ENCODE peak calls at places on chromosomes 3 and 15, in eight cellular contexts. One of them, this sample, is unnamed.

GRCh38 chr3:14424711-14425573 is 22.5 kb downstream of the SLC6A6 start:
- DNase-seq in GM23338: peak
- DNase-seq in HCT116: no peak
- DNase-seq in K562: peak
- DNase-seq in H1: no peak
- DNase-seq in GM12878: no peak
- DNase-seq in SK-N-SH: no peak
- DNase-seq in HepG2: no peak
- DNase-seq in this sample: no peak

GRCh38 chr3:142019794-142020320 is 129.5 kb downstream of the TFDP2 start:
- DNase-seq in GM23338: no peak
- DNase-seq in HCT116: no peak
- DNase-seq in K562: no peak
- DNase-seq in H1: no peak
- DNase-seq in GM12878: peak
- DNase-seq in SK-N-SH: no peak
- DNase-seq in HepG2: no peak
- DNase-seq in this sample: peak

GRCh38 chr15:74795961-74796625 is 14.2 kb downstream of the CSK start:
- DNase-seq in GM23338: no peak
- DNase-seq in HCT116: no peak
- DNase-seq in K562: no peak
- DNase-seq in H1: no peak
- DNase-seq in GM12878: no peak
- DNase-seq in SK-N-SH: no peak
- DNase-seq in HepG2: no peak
- DNase-seq in this sample: no peak

GRCh38 chr3:52055537-52056351 is 627 bp downstream of the DUSP7 start:
- DNase-seq in GM23338: peak
- DNase-seq in HCT116: no peak
- DNase-seq in K562: peak
- DNase-seq in H1: peak
- DNase-seq in GM12878: no peak
- DNase-seq in SK-N-SH: peak
- DNase-seq in HepG2: peak
- DNase-seq in this sample: peak

GRCh38 chr3:45055411-45056143 is 29.5 kb downstream of the CLEC3B start:
- DNase-seq in GM23338: peak
- DNase-seq in HCT116: no peak
- DNase-seq in K562: peak
- DNase-seq in H1: no peak
- DNase-seq in GM12878: no peak
- DNase-seq in SK-N-SH: peak
- DNase-seq in HepG2: peak
- DNase-seq in this sample: no peak

GRCh38 chr3:105615814-105616213 is 249.1 kb downstream of the ALCAM start:
- DNase-seq in GM23338: no peak
- DNase-seq in HCT116: no peak
- DNase-seq in K562: no peak
- DNase-seq in H1: no peak
- DNase-seq in GM12878: no peak
- DNase-seq in SK-N-SH: no peak
- DNase-seq in HepG2: no peak
- DNase-seq in this sample: no peak

GRCh38 chr15:98931001-98931400 is 76.6 kb downstream of the PGPEP1L start:
- DNase-seq in GM23338: no peak
- DNase-seq in HCT116: no peak
- DNase-seq in K562: no peak
- DNase-seq in H1: no peak
- DNase-seq in GM12878: no peak
- DNase-seq in SK-N-SH: no peak
- DNase-seq in HepG2: no peak
- DNase-seq in this sample: no peak

GRCh38 chr3:158522737-158523136 is 48.3 kb upstream of the MLF1 start:
- DNase-seq in GM23338: no peak
- DNase-seq in HCT116: no peak
- DNase-seq in K562: no peak
- DNase-seq in H1: no peak
- DNase-seq in GM12878: no peak
- DNase-seq in SK-N-SH: no peak
- DNase-seq in HepG2: no peak
- DNase-seq in this sample: no peak

GRCh38 chr3:138786788-138787276 is 47.9 kb downstream of the PIK3CB start:
- DNase-seq in GM23338: no peak
- DNase-seq in HCT116: no peak
- DNase-seq in K562: no peak
- DNase-seq in H1: no peak
- DNase-seq in GM12878: no peak
- DNase-seq in SK-N-SH: no peak
- DNase-seq in HepG2: peak
- DNase-seq in this sample: no peak

GRCh38 chr15:98778960-98779359 is 130.6 kb downstream of the IGF1R start:
- DNase-seq in GM23338: no peak
- DNase-seq in HCT116: no peak
- DNase-seq in K562: no peak
- DNase-seq in H1: no peak
- DNase-seq in GM12878: no peak
- DNase-seq in SK-N-SH: no peak
- DNase-seq in HepG2: no peak
- DNase-seq in this sample: no peak

GRCh38 chr3:124513610-124513997 is 216.6 kb upstream of the UMPS start:
- DNase-seq in GM23338: peak
- DNase-seq in HCT116: no peak
- DNase-seq in K562: no peak
- DNase-seq in H1: peak
- DNase-seq in GM12878: no peak
- DNase-seq in SK-N-SH: no peak
- DNase-seq in HepG2: no peak
- DNase-seq in this sample: no peak

GRCh38 chr15:31327674-31328424 is 1.2 kb downstream of the KLF13 start:
- DNase-seq in GM23338: peak
- DNase-seq in HCT116: no peak
- DNase-seq in K562: peak
- DNase-seq in H1: peak
- DNase-seq in GM12878: no peak
- DNase-seq in SK-N-SH: peak
- DNase-seq in HepG2: peak
- DNase-seq in this sample: peak

GRCh38 chr3:197847866-197848401 is 56.9 kb downstream of the LRCH3 start:
- DNase-seq in GM23338: no peak
- DNase-seq in HCT116: no peak
- DNase-seq in K562: no peak
- DNase-seq in H1: no peak
- DNase-seq in GM12878: peak
- DNase-seq in SK-N-SH: no peak
- DNase-seq in HepG2: no peak
- DNase-seq in this sample: peak

DNA sequence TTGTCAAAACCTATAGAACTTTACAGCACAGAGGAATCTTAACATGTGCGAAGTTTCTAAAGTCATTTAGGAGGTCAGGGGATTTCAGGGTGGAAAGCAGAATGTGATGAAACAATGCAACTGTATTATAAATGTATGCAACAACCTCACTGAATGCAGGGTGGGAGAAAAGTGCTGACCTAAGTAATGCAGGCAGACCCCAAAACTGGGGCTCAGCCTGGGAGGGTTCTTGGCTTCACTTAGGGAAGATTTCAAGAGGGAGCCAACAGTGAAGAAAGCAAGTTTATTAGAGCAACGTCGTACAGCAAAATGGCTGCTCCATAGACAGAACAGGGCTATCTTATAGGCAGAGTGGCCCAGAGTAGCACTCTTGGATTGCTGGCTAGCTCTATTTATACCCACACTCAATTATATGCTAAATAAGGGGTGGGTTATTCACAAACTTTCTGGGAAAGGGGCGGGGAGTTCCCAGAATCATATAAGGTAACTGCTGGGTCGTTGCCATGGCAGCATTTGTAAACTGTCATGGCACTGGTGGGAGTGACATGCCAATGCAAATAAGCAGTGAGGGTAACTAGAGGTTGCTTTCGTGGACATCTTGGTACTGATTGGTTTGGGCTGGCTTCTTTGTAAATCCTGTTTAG is 14.2 kb upstream of the CAND2 start:
- DNase-seq in GM23338: peak
- DNase-seq in HCT116: no peak
- DNase-seq in K562: no peak
- DNase-seq in H1: no peak
- DNase-seq in GM12878: no peak
- DNase-seq in SK-N-SH: no peak
- DNase-seq in HepG2: no peak
- DNase-seq in this sample: no peak
- TF ChIP-seq POLR2AphosphoS5 in GM23338: no peak
- TF ChIP-seq POLR2AphosphoS5 in HCT116: no peak
- TF ChIP-seq POLR2AphosphoS5 in K562: peak
- TF ChIP-seq POLR2AphosphoS5 in H1: no peak
- TF ChIP-seq POLR2AphosphoS5 in GM12878: no peak
- TF ChIP-seq POLR2AphosphoS5 in SK-N-SH: no peak
- TF ChIP-seq POLR2AphosphoS5 in HepG2: no peak
- TF ChIP-seq POLR2AphosphoS5 in this sample: no peak

DNA sequence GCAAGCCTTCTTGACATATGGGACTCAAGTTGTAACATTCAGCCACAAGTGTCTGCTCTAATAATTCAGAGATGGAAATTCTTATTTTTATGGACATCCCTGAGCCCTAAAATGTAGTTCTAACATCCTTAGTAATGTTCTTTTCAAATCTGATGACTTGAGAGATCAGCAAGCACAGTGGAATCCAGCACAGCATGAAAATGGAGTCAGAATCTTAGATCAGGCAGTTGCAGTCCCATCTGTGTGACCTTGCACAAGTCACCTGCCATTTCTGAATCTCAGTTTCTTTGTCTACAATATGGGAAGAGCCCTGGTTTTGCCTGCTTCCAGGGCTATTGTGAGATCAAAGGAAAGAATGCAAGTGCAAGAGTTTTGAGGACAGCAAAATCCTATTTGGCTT is 183.9 kb upstream of the LPP start:
- DNase-seq in GM23338: no peak
- DNase-seq in HCT116: no peak
- DNase-seq in K562: no peak
- DNase-seq in H1: no peak
- DNase-seq in GM12878: no peak
- DNase-seq in SK-N-SH: no peak
- DNase-seq in HepG2: no peak
- DNase-seq in this sample: no peak
- H3K4me2 ChIP-seq in GM23338: no peak
- H3K4me2 ChIP-seq in HCT116: no peak
- H3K4me2 ChIP-seq in K562: no peak
- H3K4me2 ChIP-seq in H1: no peak
- H3K4me2 ChIP-seq in GM12878: no peak
- H3K4me2 ChIP-seq in SK-N-SH: no peak
- H3K4me2 ChIP-seq in HepG2: no peak
- H3K4me2 ChIP-seq in this sample: no peak

GRCh38 chr3:64861684-64862083 is 173.9 kb upstream of the ADAMTS9 start:
- DNase-seq in GM23338: no peak
- DNase-seq in HCT116: no peak
- DNase-seq in K562: no peak
- DNase-seq in H1: no peak
- DNase-seq in GM12878: no peak
- DNase-seq in SK-N-SH: no peak
- DNase-seq in HepG2: no peak
- DNase-seq in this sample: no peak
- TF ChIP-seq POLR2AphosphoS5 in GM23338: no peak
- TF ChIP-seq POLR2AphosphoS5 in HCT116: no peak
- TF ChIP-seq POLR2AphosphoS5 in K562: no peak
- TF ChIP-seq POLR2AphosphoS5 in H1: no peak
- TF ChIP-seq POLR2AphosphoS5 in GM12878: no peak
- TF ChIP-seq POLR2AphosphoS5 in SK-N-SH: no peak
- TF ChIP-seq POLR2AphosphoS5 in HepG2: no peak
- TF ChIP-seq POLR2AphosphoS5 in this sample: no peak

DNA sequence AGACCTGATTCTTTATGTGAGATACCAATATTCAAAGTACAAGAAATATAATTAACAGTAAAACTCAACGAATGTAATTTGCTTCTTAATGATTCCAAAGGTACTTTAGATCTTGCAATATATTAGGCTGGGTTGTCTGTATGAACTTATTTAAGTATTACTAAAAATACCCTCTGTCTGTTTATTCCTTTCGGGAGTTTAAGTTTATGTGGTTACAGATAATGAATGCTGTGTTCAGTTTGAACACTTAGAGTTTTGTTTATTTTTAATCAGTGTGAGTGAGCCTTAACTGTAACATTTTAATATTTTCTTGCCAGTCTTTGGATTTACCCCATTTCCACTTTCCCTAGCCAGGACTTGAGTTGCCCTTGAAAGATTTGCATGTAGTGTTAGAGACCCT is 3.5 kb downstream of the PDE8A start:
- DNase-seq in GM23338: no peak
- DNase-seq in HCT116: no peak
- DNase-seq in K562: no peak
- DNase-seq in H1: no peak
- DNase-seq in GM12878: no peak
- DNase-seq in SK-N-SH: no peak
- DNase-seq in HepG2: no peak
- DNase-seq in this sample: no peak
- H3K4me2 ChIP-seq in GM23338: no peak
- H3K4me2 ChIP-seq in HCT116: no peak
- H3K4me2 ChIP-seq in K562: peak
- H3K4me2 ChIP-seq in H1: no peak
- H3K4me2 ChIP-seq in GM12878: peak
- H3K4me2 ChIP-seq in SK-N-SH: no peak
- H3K4me2 ChIP-seq in HepG2: peak
- H3K4me2 ChIP-seq in this sample: no peak